ENCODE peak calls at places on chromosomes 12 and 14, in four cellular contexts. B is HFF-Myc, C is GM20000, Q is NCI-H1105. A is an unnamed sample.

GRCh38 chr14:75570797-75571196 is 7.6 kb upstream of the FLVCR2 start:
- DNase-seq in Q (no peak), C (no peak), B (no peak), A (no peak)

GRCh38 chr12:67804168-67804567 is 155.6 kb downstream of the DYRK2 start:
- DNase-seq in C (no peak), Q (no peak), B (no peak), A (peak; percentile 25)

GRCh38 chr14:95044463-95045254 is 112.7 kb downstream of the DICER1 start:
- DNase-seq in Q (no peak), B (no peak), C (no peak), A (no peak)

GRCh38 chr12:132415456-132416120 is 74.4 kb upstream of the FBRSL1 start:
- DNase-seq in Q (no peak), C (no peak), B (no peak), A (no peak)

GRCh38 chr12:4432878-4433820 is 12.5 kb downstream of the FGF6 start:
- DNase-seq in B (no peak), C (no peak), Q (no peak), A (no peak)

GRCh38 chr14:58078471-58078870 is 73.5 kb downstream of the ARMH4 start:
- DNase-seq in B (no peak), Q (no peak), C (no peak), A (no peak)

GRCh38 chr14:50800032-50800431 is 30.9 kb downstream of the NIN start:
- DNase-seq in Q (no peak), B (no peak), C (no peak), A (no peak)

GRCh38 chr12:132222096-132222807 is 78.0 kb downstream of the NOC4L start:
- DNase-seq in B (no peak), C (no peak), Q (peak; percentile 63), A (no peak)

GRCh38 chr14:58717211-58717610 is 79.4 kb downstream of the DACT1 start:
- DNase-seq in B (no peak), C (no peak), Q (no peak), A (no peak)

GRCh38 chr12:81758421-81759214 is 532 bp downstream of the PPFIA2 start:
- DNase-seq in C (no peak), Q (peak; percentile 57), B (no peak), A (no peak)

GRCh38 chr14:39426605-39427004 is 5.6 kb downstream of the FBXO33 start:
- DNase-seq in Q (no peak), C (peak; percentile 20), B (peak; percentile 42), A (no peak)

GRCh38 chr12:56634837-56635538 is 4.9 kb upstream of the BAZ2A start:
- DNase-seq in Q (peak; percentile 39), B (peak; percentile 79), C (peak; percentile 86), A (no peak)

GRCh38 chr12:11477110-11477509 is 81.7 kb upstream of the PRB2 start:
- DNase-seq in Q (no peak), C (no peak), B (no peak), A (no peak)

GRCh38 chr12:69101505-69101904 is 137.9 kb upstream of the CPSF6 start:
- DNase-seq in Q (no peak), C (no peak), B (no peak), A (no peak)

GRCh38 chr12:47396902-47397663 is 308.7 kb downstream of the RPAP3 start:
- DNase-seq in B (no peak), C (no peak), Q (no peak), A (no peak)

A was measured in GM12864.